ENCODE peak calls at places on chromosomes 11 and 22, in four cellular contexts. A, G, B and Z are unnamed samples.

GRCh38 chr22:19291218-19291579 is 320 bp downstream of the CLTCL1 start:
- DNase-seq in A (peak), G (no peak), B (peak), Z (no peak)

GRCh38 chr11:106956887-106957505 is 61.3 kb downstream of the GUCY1A2 start:
- DNase-seq in G (no peak), B (no peak), A (peak), Z (no peak)

GRCh38 chr22:38148252-38148651 is 33.4 kb downstream of the PLA2G6 start:
- DNase-seq in B (peak), A (no peak), G (peak), Z (peak)

GRCh38 chr11:130675456-130675855 is 227.0 kb downstream of the ADAMTS15 start:
- DNase-seq in A (no peak), G (no peak), B (peak), Z (no peak)

GRCh38 chr11:2515401-2516275 is 70.8 kb downstream of the KCNQ1 start:
- DNase-seq in B (no peak), A (no peak), G (no peak), Z (no peak)

GRCh38 chr11:83051760-83052671 is 19.7 kb downstream of the RAB30 start:
- DNase-seq in B (peak), A (no peak), G (no peak), Z (peak)

GRCh38 chr11:42410251-42410956 is 901.4 kb upstream of the API5 start:
- DNase-seq in B (no peak), G (no peak), A (no peak), Z (peak)

GRCh38 chr11:128548655-128549255 is 38.6 kb downstream of the ETS1 start:
- DNase-seq in G (no peak), A (peak), B (peak), Z (peak)

GRCh38 chr22:23088199-23088604 is 17.9 kb downstream of the GNAZ start:
- DNase-seq in B (no peak), G (no peak), A (no peak), Z (no peak)
- TF ChIP-seq EZH2phosphoT487 in B (no peak), G (no peak), A (no peak), Z (no peak)

DNA sequence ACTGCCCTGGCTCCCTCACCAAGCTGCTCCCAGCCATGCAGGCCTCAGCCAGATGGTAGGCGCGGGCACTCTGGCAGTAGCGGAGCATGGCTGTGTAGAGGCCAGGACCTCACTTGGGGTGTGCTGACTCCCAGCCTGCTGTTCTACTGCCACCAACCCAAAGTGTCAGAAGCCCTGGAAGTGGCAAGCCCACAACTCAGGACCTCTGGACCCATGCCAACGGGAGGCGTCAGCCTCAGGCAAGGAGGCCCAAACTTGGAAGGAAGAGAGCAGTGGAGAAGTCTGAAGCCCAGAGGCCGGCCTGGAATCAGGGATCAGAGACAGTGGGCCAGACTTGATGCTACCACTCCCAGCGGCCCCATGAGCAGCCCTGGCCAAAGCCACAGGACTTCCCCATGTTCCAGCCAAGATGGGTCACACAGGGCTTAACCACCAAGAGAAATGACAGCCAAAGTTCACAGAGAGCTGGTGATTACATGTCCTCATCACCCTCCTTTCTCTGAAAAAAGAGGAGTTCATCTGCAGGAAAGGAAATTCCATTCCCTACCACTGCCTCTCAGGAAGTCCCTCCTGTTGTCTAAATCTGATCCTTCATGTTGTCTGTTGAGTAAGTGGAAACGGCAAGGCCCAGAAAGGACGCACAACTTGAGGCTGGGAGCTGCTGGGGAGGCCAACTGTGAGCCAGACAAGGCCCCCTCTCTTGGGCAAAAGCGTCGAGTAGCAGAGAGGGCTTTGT is 4.4 kb downstream of the ARRB1 start:
- DNase-seq in G (no peak), B (peak), A (no peak), Z (no peak)
- H3K9ac ChIP-seq in G (no peak), B (no peak), A (no peak), Z (no peak)

GRCh38 chr22:36541831-36542391 is 12.9 kb upstream of the EIF3D start:
- DNase-seq in B (peak), G (peak), A (no peak), Z (peak)
- TF ChIP-seq EZH2phosphoT487 in B (no peak), G (no peak), A (no peak), Z (no peak)

GRCh38 chr22:42711895-42712837 is 8.5 kb downstream of the A4GALT start:
- DNase-seq in G (no peak), B (no peak), A (no peak), Z (no peak)
- H3K9ac ChIP-seq in G (peak), B (no peak), A (no peak), Z (no peak)

GRCh38 chr22:25008666-25009065 is 56.1 kb downstream of the KIAA1671 start:
- DNase-seq in G (no peak), B (no peak), A (no peak), Z (peak)
- TF ChIP-seq EZH2phosphoT487 in G (no peak), B (no peak), A (no peak), Z (no peak)

DNA sequence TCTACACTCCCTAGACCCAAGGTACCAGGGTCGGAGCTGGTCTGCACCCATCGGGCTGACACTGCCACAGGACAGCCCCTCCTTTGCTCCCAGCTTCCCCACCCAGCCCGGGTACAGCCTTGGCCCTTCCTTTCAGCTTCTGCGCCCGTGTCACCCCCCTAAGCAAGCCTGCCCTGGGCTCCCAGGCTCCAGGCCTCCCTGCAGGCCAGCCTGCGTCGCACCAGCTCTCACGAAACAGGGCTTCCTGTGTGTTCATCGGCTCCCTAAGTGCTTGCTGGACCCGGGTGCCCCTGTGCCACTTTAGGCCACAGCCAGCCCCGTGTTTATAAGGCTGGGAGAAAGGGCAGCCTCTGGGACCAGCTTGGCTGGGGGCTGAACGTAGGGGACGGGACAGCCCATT is 21.1 kb downstream of the FLRT1 start:
- DNase-seq in G (no peak), A (no peak), B (no peak), Z (no peak)
- H3K9ac ChIP-seq in G (no peak), A (no peak), B (no peak), Z (no peak)

DNA sequence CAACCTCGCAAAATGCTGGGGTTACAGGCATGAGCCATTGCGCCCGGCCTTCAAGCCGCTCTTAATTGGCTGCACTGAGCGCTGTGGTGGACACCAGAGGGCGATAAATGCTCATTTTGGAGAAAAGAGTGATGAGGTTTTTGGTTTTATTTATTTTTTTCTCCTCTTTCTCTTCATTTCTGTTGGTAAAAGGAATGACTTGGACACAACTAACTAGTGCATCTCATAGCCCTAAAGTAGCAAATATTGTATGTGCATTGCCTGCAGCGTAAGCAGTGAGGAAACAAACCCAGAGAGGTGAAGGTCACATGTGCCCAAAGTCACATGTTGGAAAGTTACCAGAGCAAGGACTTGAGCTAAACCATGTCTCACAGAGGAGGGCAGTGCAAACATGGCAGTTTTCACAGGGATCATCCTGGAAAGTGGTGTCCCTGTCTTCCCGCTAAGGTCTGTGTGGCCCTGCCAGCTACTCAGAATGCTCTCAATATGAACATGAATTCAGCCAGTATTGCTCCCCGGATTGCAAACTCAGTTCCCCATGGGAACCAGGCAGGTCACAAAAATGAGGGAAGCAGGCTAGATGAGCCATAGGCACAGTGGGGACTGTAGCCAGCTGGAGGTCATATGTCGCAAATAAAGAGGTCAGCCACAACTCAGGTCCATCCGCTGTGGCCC is 8.6 kb upstream of the CD82 start:
- DNase-seq in A (peak), B (peak), G (peak), Z (peak)
- TF ChIP-seq EZH2phosphoT487 in A (no peak), B (no peak), G (no peak), Z (no peak)

GRCh38 chr11:35529971-35530495 is 4.6 kb upstream of the PAMR1 start:
- DNase-seq in A (no peak), B (peak), G (no peak), Z (peak)
- H3K9ac ChIP-seq in A (no peak), B (peak), G (no peak), Z (no peak)